ENCODE peak calls at places on chromosomes 4 and X, in six cellular contexts. Z is astrocyte of the spinal cord, B is ovary, H is PC-9, N is HL-60, S is RWPE1. T is an unnamed sample.
A peak's percentile ranks its signal among the peaks of the same experiment; 100 is the strongest.

GRCh38 chr4:39169426-39169825 is 12.9 kb upstream of the WDR19 start:
- DNase-seq in Z (peak; percentile 15), H (peak; percentile 52), N (no peak), B (no peak), S (no peak), T (no peak)

GRCh38 chr4:173651651-173652282 is 121.7 kb upstream of the HAND2 start:
- DNase-seq in S (no peak), B (no peak), N (no peak), H (no peak), Z (no peak), T (no peak)

GRCh38 chr4:93433840-93434239 is 394.7 kb upstream of the ATOH1 start:
- DNase-seq in B (no peak), N (no peak), H (no peak), S (no peak), Z (no peak), T (no peak)

GRCh38 chr4:108651068-108651794 is 832 bp downstream of the OSTC start:
- DNase-seq in B (no peak), S (peak; percentile 35), N (peak; percentile 47), H (peak; percentile 49), Z (peak; percentile 66), T (peak; percentile 40)

GRCh38 chr4:139969635-139970266 is 184.2 kb downstream of the MAML3 start:
- DNase-seq in Z (no peak), S (no peak), H (no peak), B (no peak), N (no peak), T (no peak)

GRCh38 chrX:18995216-18995615 is 11.3 kb upstream of the PHKA2 start:
- DNase-seq in N (no peak), B (no peak), Z (peak; percentile 52), S (peak; percentile 41), H (peak; percentile 93), T (peak; percentile 62)

GRCh38 chr4:77073106-77073858 is 2.5 kb downstream of the CCNI start:
- DNase-seq in H (no peak), S (no peak), B (no peak), N (peak; percentile 8), Z (peak; percentile 41), T (no peak)

GRCh38 chrX:104108955-104109354 is 3.4 kb upstream of the ZCCHC18 start:
- DNase-seq in N (no peak), S (no peak), B (no peak), Z (no peak), H (no peak), T (no peak)

DNA sequence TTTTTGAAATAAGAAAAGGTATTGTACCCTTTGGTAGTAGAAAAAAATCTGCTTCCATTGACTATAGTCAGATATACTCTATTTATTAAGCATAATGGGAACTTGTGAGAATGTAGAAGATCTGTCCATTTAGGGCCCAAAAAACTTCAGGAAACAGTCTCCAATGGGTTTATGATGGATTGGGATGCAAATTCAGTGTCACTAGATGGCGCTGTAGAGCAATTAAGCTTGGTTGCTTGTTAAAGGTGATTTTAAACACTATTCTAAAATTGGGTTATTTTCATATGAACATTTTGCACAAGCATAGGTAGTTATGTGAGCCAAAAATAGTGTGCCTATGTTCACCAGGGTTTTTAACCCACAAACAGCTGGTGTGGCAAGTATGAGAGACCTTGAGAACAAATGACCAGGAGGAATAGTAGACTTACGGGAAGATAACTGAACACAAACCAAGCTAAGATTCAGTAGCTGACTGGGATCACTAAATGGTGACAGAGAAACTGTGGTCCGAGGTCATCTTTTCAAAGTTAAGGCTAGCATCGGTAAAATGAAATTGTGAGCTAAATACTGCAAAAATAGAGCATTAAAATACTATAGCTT is 80.3 kb upstream of the LSM6 start:
- DNase-seq in Z (peak; percentile 68), H (peak; percentile 41), B (no peak), N (peak; percentile 46), S (peak; percentile 36), T (peak; percentile 41)
- TF ChIP-seq CTCF in Z (peak; percentile 78), H (peak; percentile 78), B (no peak), N (peak; percentile 66), S (peak; percentile 80), T (peak; percentile 93)

GRCh38 chrX:6293716-6294115 is 65.0 kb upstream of the NLGN4X start:
- DNase-seq in H (no peak), B (no peak), Z (no peak), N (no peak), S (no peak), T (no peak)

GRCh38 chrX:6291444-6291843 is 62.8 kb upstream of the NLGN4X start:
- DNase-seq in H (no peak), Z (no peak), S (no peak), N (no peak), B (no peak), T (no peak)

DNA sequence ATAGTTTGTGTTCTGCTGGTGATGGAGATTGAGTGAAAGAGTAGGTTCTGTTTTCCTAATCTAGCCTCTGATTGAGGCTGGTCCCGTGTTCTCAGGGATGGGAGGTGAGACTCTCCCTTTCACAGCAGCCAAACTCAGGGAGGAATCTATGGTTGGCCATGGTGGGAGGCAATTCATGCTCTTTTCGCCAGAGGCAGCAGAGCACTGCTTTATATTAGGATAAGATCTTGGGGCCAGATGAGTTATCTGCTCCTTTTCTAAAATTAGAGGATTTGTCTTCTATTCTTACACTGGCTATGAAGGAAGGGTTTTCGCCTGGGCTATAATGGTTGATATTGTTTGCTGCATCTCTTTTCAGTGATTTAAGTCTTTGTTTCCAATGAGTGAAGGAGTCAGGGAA is 63.9 kb upstream of the NLGN4X start:
- DNase-seq in S (no peak), Z (no peak), H (no peak), N (no peak), B (no peak), T (no peak)
- TF ChIP-seq CTCF in S (no peak), Z (no peak), H (peak; percentile 18), N (no peak), B (no peak), T (no peak)

GRCh38 chr4:78496021-78496643 is 55.4 kb upstream of the ANXA3 start:
- DNase-seq in Z (no peak), B (no peak), S (no peak), H (no peak), N (no peak), T (no peak)
- TF ChIP-seq CTCF in Z (no peak), B (no peak), S (no peak), H (no peak), N (no peak), T (no peak)

GRCh38 chr4:42306221-42307109 is 90.8 kb upstream of the SHISA3 start:
- DNase-seq in S (no peak), Z (no peak), H (no peak), B (no peak), N (no peak), T (no peak)

DNA sequence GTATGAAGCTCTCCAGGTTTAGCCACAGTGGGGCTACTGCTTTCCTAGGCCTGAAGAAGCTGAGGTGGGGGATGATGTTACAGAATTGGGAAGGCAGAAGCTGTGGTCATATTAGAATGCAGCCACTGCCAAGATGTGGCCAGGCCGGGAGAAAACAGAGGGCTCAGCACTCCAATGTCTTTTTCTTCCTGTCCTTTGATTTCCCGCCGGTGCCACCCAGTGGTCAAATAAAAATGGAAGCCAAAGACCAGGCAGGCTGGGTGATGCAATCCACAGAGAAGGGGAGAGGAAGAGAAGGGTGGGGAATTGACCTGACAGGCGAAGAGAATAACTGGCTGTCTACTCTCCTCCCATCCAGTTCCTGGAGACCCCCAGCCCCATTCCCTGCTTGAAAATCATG is 94.9 kb upstream of the SHISA3 start:
- DNase-seq in H (no peak), S (peak; percentile 20), B (no peak), N (peak; percentile 27), Z (peak; percentile 43), T (no peak)
- TF ChIP-seq CTCF in H (no peak), S (peak; percentile 25), B (no peak), N (no peak), Z (peak; percentile 34), T (peak; percentile 41)

GRCh38 chr4:7886250-7886973 is 53.2 kb downstream of the AFAP1 start:
- DNase-seq in S (no peak), B (no peak), Z (no peak), N (no peak), H (no peak), T (no peak)
- TF ChIP-seq CTCF in S (no peak), B (no peak), Z (no peak), N (no peak), H (no peak), T (no peak)

T was measured in HFFc6.